ENCODE peak calls at places on chromosome 12, in eight cellular contexts. One of them, this sample, is unnamed.

GRCh38 chr12:5085896-5086295 is 42.2 kb downstream of the KCNA5 start:
- DNase-seq in NCI-H460: no peak
- DNase-seq in psoas muscle: no peak
- DNase-seq in body of pancreas: no peak
- DNase-seq in GM04503: peak
- DNase-seq in GM13976: no peak
- DNase-seq in astrocyte of the spinal cord: peak
- DNase-seq in germinal center: no peak
- DNase-seq in this sample: no peak

GRCh38 chr12:97530237-97530636 is 67.6 kb downstream of the RMST start:
- DNase-seq in GM13976: no peak
- DNase-seq in body of pancreas: no peak
- DNase-seq in GM04503: no peak
- DNase-seq in astrocyte of the spinal cord: no peak
- DNase-seq in NCI-H460: no peak
- DNase-seq in psoas muscle: no peak
- DNase-seq in germinal center: no peak
- DNase-seq in this sample: no peak

GRCh38 chr12:67649165-67650126 is 901 bp downstream of the DYRK2 start:
- DNase-seq in body of pancreas: peak
- DNase-seq in astrocyte of the spinal cord: peak
- DNase-seq in GM04503: no peak
- DNase-seq in psoas muscle: peak
- DNase-seq in germinal center: peak
- DNase-seq in NCI-H460: no peak
- DNase-seq in GM13976: peak
- DNase-seq in this sample: no peak

GRCh38 chr12:65568517-65568916 is 255.8 kb upstream of the HMGA2 start:
- DNase-seq in NCI-H460: peak
- DNase-seq in GM13976: no peak
- DNase-seq in GM04503: no peak
- DNase-seq in germinal center: no peak
- DNase-seq in body of pancreas: no peak
- DNase-seq in astrocyte of the spinal cord: peak
- DNase-seq in psoas muscle: no peak
- DNase-seq in this sample: no peak

GRCh38 chr12:105229446-105229845 is 6.5 kb downstream of the APPL2 start:
- DNase-seq in astrocyte of the spinal cord: no peak
- DNase-seq in body of pancreas: no peak
- DNase-seq in GM04503: no peak
- DNase-seq in NCI-H460: no peak
- DNase-seq in psoas muscle: no peak
- DNase-seq in GM13976: no peak
- DNase-seq in germinal center: no peak
- DNase-seq in this sample: no peak

GRCh38 chr12:121239704-121240420 is 29.9 kb downstream of the P2RX4 start:
- DNase-seq in GM04503: no peak
- DNase-seq in body of pancreas: no peak
- DNase-seq in astrocyte of the spinal cord: no peak
- DNase-seq in GM13976: no peak
- DNase-seq in germinal center: no peak
- DNase-seq in NCI-H460: no peak
- DNase-seq in psoas muscle: no peak
- DNase-seq in this sample: no peak

GRCh38 chr12:76144253-76144564 is 59.7 kb upstream of the NAP1L1 start:
- DNase-seq in GM04503: no peak
- DNase-seq in astrocyte of the spinal cord: no peak
- DNase-seq in GM13976: no peak
- DNase-seq in germinal center: no peak
- DNase-seq in NCI-H460: no peak
- DNase-seq in body of pancreas: peak
- DNase-seq in psoas muscle: no peak
- DNase-seq in this sample: no peak

GRCh38 chr12:132322206-132323132 is 6.9 kb downstream of the GALNT9 start:
- DNase-seq in body of pancreas: no peak
- DNase-seq in astrocyte of the spinal cord: peak
- DNase-seq in germinal center: no peak
- DNase-seq in GM04503: no peak
- DNase-seq in psoas muscle: peak
- DNase-seq in NCI-H460: no peak
- DNase-seq in GM13976: no peak
- DNase-seq in this sample: no peak

GRCh38 chr12:85356596-85357385 is 76.8 kb downstream of the ALX1 start:
- DNase-seq in GM13976: no peak
- DNase-seq in GM04503: no peak
- DNase-seq in NCI-H460: no peak
- DNase-seq in astrocyte of the spinal cord: no peak
- DNase-seq in body of pancreas: no peak
- DNase-seq in psoas muscle: no peak
- DNase-seq in germinal center: no peak
- DNase-seq in this sample: no peak

GRCh38 chr12:53170245-53170644 is 10.3 kb upstream of the ZNF740 start:
- DNase-seq in GM04503: no peak
- DNase-seq in NCI-H460: no peak
- DNase-seq in body of pancreas: no peak
- DNase-seq in GM13976: no peak
- DNase-seq in astrocyte of the spinal cord: no peak
- DNase-seq in germinal center: no peak
- DNase-seq in psoas muscle: no peak
- DNase-seq in this sample: no peak